ENCODE peak calls at places on chromosomes 16 and 17, in four cellular contexts. L is HCT116, O is K562, C is GM12878. A is an unnamed sample.

GRCh38 chr17:56678249-56679144 is 85.0 kb downstream of the NOG start:
- DNase-seq in L (no peak), O (no peak), C (no peak), A (no peak)

GRCh38 chr17:39744836-39745215 is 7.1 kb downstream of the GRB7 start:
- DNase-seq in O (no peak), C (no peak), L (no peak), A (no peak)

GRCh38 chr16:117381-118365 is 20.8 kb downstream of the NPRL3 start:
- DNase-seq in C (no peak), L (peak; percentile 23), O (peak; percentile 73), A (peak; percentile 58)

GRCh38 chr17:82449883-82450356 is 632 bp downstream of the CYBC1 start:
- DNase-seq in L (no peak), O (no peak), C (no peak), A (no peak)

GRCh38 chr16:81076566-81077076 is 417 bp downstream of the C16orf46 start:
- DNase-seq in O (peak; percentile 94), L (peak; percentile 85), C (no peak), A (no peak)

GRCh38 chr16:79943738-79944137 is 343.2 kb upstream of the MAF start:
- DNase-seq in L (no peak), C (no peak), O (no peak), A (no peak)

GRCh38 chr16:2530629-2531318 is 434 bp downstream of the CEMP1 start:
- DNase-seq in L (no peak), C (no peak), O (no peak), A (no peak)

GRCh38 chr16:19108409-19109287 is 5.1 kb upstream of the ITPRIPL2 start:
- DNase-seq in C (no peak), O (no peak), L (no peak), A (no peak)

GRCh38 chr16:78220571-78220970 is 121.1 kb downstream of the WWOX start:
- DNase-seq in L (no peak), C (no peak), O (no peak), A (no peak)

GRCh38 chr17:82017612-82018151 is 5.0 kb downstream of the CENPX start:
- DNase-seq in C (no peak), O (no peak), L (no peak), A (no peak)

GRCh38 chr17:39666601-39667261 is 1.5 kb upstream of the PNMT start:
- DNase-seq in O (peak; percentile 66), C (no peak), L (no peak), A (no peak)

GRCh38 chr17:58310511-58311428 is 17.8 kb downstream of the TSPOAP1 start:
- DNase-seq in C (no peak), O (no peak), L (no peak), A (no peak)

GRCh38 chr16:16171332-16171919 is 51.9 kb downstream of the ABCC6 start:
- DNase-seq in C (no peak), O (no peak), L (no peak), A (no peak)

GRCh38 chr16:27839419-27839818 is 224.1 kb downstream of the GSG1L start:
- DNase-seq in O (peak; percentile 39), C (no peak), L (no peak), A (no peak)

GRCh38 chr17:42270175-42270545 is 6.0 kb downstream of the STAT5B start:
- DNase-seq in C (no peak), L (no peak), O (no peak), A (no peak)

GRCh38 chr16:9014389-9014788 is 50.7 kb upstream of the USP7 start:
- DNase-seq in L (no peak), C (no peak), O (no peak), A (no peak)

GRCh38 chr16:9013508-9013864 is 49.8 kb upstream of the USP7 start:
- DNase-seq in C (no peak), O (no peak), L (no peak), A (no peak)

GRCh38 chr16:9016824-9017223 is 53.1 kb upstream of the USP7 start:
- DNase-seq in C (no peak), L (no peak), O (no peak), A (no peak)

GRCh38 chr16:9012848-9013507 is 49.3 kb upstream of the USP7 start:
- DNase-seq in O (no peak), C (no peak), L (no peak), A (peak; percentile 88)

DNA sequence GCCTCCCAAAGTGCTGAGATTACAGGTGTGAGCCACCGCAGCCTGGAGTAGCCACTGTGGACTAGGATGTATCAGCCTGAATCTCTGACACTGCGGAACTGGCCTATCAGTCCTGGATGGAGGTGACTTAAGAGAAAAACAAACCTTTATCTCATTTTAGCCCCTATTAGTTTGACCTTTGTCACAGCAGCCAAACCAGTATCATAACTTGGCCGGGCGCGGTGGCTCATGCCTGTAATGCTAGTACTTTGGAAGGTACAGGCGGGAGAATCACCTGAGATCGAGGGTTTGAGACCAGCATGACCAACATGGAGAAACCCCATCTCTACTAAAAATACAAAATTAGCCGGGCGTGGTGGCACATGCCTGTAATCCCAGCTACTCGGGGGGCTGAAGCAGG is 51.8 kb upstream of the USP7 start:
- DNase-seq in O (no peak), C (no peak), L (no peak), A (no peak)
- TF ChIP-seq SRF in O (no peak), C (no peak), L (no peak), A (no peak)

GRCh38 chr17:16241906-16242399 is 24.9 kb downstream of the PIGL start:
- DNase-seq in O (no peak), C (no peak), L (no peak), A (no peak)
- TF ChIP-seq SRF in O (no peak), C (no peak), L (no peak), A (no peak)

GRCh38 chr16:20799599-20799998 is 6.7 kb downstream of the ERI2 start:
- DNase-seq in O (no peak), C (no peak), L (peak; percentile 6), A (no peak)
- TF ChIP-seq SRF in O (no peak), C (no peak), L (no peak), A (no peak)

DNA sequence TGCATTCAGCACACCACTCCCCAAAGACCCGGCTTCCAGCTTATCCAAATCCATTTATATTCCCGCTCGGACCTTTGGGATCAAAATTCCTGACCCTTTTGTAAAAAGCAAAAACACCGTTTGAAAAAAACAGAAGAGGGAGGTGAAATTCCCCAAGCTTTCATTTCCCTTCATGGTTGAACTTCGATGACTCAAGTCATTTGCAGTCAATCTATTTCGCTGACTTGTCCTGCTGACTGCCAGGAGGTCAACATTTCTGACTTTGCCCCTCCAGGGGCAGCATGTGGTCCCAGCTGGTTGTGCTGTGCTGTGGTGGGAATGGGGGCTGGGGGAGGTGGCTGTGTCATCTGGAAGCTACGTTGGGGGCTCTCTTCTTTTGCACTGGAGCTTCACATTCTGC is 87.5 kb upstream of the IRX3 start:
- DNase-seq in L (no peak), C (no peak), O (no peak), A (no peak)
- TF ChIP-seq SRF in L (no peak), C (no peak), O (no peak), A (no peak)

GRCh38 chr17:71024969-71025368 is 855.6 kb downstream of the KCNJ2 start:
- DNase-seq in C (no peak), L (no peak), O (no peak), A (no peak)

GRCh38 chr17:71022758-71023157 is 853.4 kb downstream of the KCNJ2 start:
- DNase-seq in O (no peak), C (no peak), L (no peak), A (no peak)

GRCh38 chr17:71024172-71024571 is 854.8 kb downstream of the KCNJ2 start:
- DNase-seq in O (no peak), C (no peak), L (no peak), A (no peak)

GRCh38 chr17:71019699-71020098 is 850.4 kb downstream of the KCNJ2 start:
- DNase-seq in C (no peak), L (no peak), O (no peak), A (no peak)

GRCh38 chr17:71023631-71024030 is 854.3 kb downstream of the KCNJ2 start:
- DNase-seq in L (no peak), O (no peak), C (no peak), A (no peak)
- TF ChIP-seq SRF in L (no peak), O (no peak), C (no peak), A (no peak)

GRCh38 chr16:4414187-4414909 is 2.0 kb downstream of the CORO7 start:
- DNase-seq in O (peak; percentile 8), C (peak; percentile 98), L (no peak), A (no peak)
- TF ChIP-seq SRF in O (no peak), C (no peak), L (no peak), A (no peak)

DNA sequence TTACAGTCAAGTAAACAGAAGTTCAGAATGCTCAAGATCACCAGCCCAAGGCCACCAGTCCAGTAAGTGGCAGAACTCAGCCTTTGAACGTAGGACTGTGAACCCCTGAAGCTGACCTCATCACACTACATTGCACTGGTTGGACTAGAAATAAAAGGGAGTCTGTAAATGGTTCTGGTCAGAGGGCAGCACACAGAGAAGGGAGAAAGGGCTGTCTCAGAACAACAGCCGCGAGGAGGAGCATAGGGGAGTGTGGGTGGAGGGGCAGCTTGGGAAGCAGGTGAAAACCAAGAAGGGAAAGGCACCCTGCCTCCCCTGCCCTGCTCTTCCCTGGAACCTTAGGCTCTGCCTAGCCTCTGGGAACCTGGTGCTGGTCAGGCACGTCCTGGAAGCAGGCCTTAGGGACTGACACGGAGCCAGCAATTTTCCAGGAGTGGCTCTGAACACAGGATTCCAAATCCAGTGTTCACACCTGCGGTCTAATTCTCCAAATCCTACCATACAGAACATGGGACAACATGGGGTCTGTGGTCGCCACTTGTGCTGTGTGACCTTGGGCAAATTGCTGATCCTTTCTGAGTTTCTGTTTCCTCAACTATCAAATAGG is 7.0 kb downstream of the PDILT start:
- DNase-seq in O (no peak), C (no peak), L (no peak), A (no peak)
- TF ChIP-seq SRF in O (no peak), C (no peak), L (no peak), A (no peak)

GRCh38 chr17:64019486-64020067 is 856 bp downstream of the ICAM2 start:
- DNase-seq in L (no peak), C (peak; percentile 46), O (no peak), A (peak; percentile 13)
- TF ChIP-seq SRF in L (no peak), C (no peak), O (no peak), A (no peak)

A was measured in H1.